ENCODE peak calls at places on chromosomes 7 and 10, in eight cellular contexts. Y, N, E, A, Q, P, H and O are unnamed samples.

GRCh38 chr10:36880898-36881297 is 244.5 kb upstream of the ANKRD30A start:
- DNase-seq in Y (no peak), N (peak), E (no peak), A (no peak), Q (no peak), P (peak), H (no peak), O (no peak)

GRCh38 chr10:101451589-101452190 is 97.7 kb downstream of the BTRC start:
- DNase-seq in Y (no peak), N (no peak), E (no peak), A (no peak), Q (no peak), P (no peak), H (no peak), O (no peak)

GRCh38 chr7:94276046-94276445 is 118.6 kb upstream of the COL1A2 start:
- DNase-seq in Y (no peak), N (no peak), E (no peak), A (no peak), Q (no peak), P (no peak), H (no peak), O (no peak)

GRCh38 chr7:45075871-45076796 is 12.6 kb downstream of the NACAD start:
- DNase-seq in Y (no peak), N (no peak), E (no peak), A (no peak), Q (no peak), P (no peak), H (no peak), O (no peak)

GRCh38 chr7:8065356-8065813 is 96.8 kb downstream of the GLCCI1 start:
- DNase-seq in Y (no peak), N (peak), E (no peak), A (no peak), Q (no peak), P (peak), H (no peak), O (no peak)

GRCh38 chr10:63210611-63211196 is 77.6 kb downstream of the NRBF2 start:
- DNase-seq in Y (no peak), N (no peak), E (no peak), A (no peak), Q (no peak), P (peak), H (no peak), O (no peak)

GRCh38 chr10:73892314-73893080 is 18.1 kb upstream of the CAMK2G start:
- DNase-seq in Y (no peak), N (peak), E (no peak), A (no peak), Q (no peak), P (peak), H (no peak), O (no peak)

GRCh38 chr10:62422068-62422590 is 48.0 kb downstream of the ZNF365 start:
- DNase-seq in Y (no peak), N (peak), E (no peak), A (no peak), Q (no peak), P (peak), H (no peak), O (no peak)

GRCh38 chr10:103278862-103279298 is 1.9 kb downstream of the INA start:
- DNase-seq in Y (no peak), N (peak), E (peak), A (no peak), Q (peak), P (peak), H (peak), O (peak)

GRCh38 chr10:74083304-74083703 is 67.3 kb downstream of the AP3M1 start:
- DNase-seq in Y (no peak), N (no peak), E (no peak), A (no peak), Q (no peak), P (no peak), H (no peak), O (no peak)

GRCh38 chr10:102413053-102413705 is 5.4 kb downstream of the PSD start:
- DNase-seq in Y (peak), N (peak), E (no peak), A (no peak), Q (no peak), P (no peak), H (no peak), O (peak)

GRCh38 chr10:114458955-114459354 is 54.7 kb upstream of the AFAP1L2 start:
- DNase-seq in Y (peak), N (peak), E (peak), A (peak), Q (no peak), P (peak), H (peak), O (peak)

GRCh38 chr10:70461397-70462348 is 16.9 kb upstream of the PALD1 start:
- DNase-seq in Y (no peak), N (peak), E (peak), A (no peak), Q (peak), P (peak), H (peak), O (peak)

GRCh38 chr7:42880392-42880791 is 31.5 kb downstream of the C7orf25 start:
- DNase-seq in Y (no peak), N (no peak), E (no peak), A (no peak), Q (no peak), P (no peak), H (no peak), O (no peak)

GRCh38 chr10:14880201-14880600 is 1.5 kb downstream of the SUV39H2 start:
- DNase-seq in Y (no peak), N (no peak), E (no peak), A (no peak), Q (no peak), P (no peak), H (no peak), O (no peak)

GRCh38 chr7:131107343-131108211 is 220.1 kb upstream of the MKLN1 start:
- DNase-seq in Y (peak), N (peak), E (peak), A (peak), Q (peak), P (peak), H (peak), O (peak)

GRCh38 chr10:672139-672538 is 17.3 kb downstream of the DIP2C start:
- DNase-seq in Y (no peak), N (no peak), E (no peak), A (no peak), Q (no peak), P (no peak), H (no peak), O (no peak)

GRCh38 chr10:44030132-44030531 is 354.8 kb downstream of the CXCL12 start:
- DNase-seq in Y (no peak), N (no peak), E (no peak), A (no peak), Q (no peak), P (no peak), H (peak), O (peak)

GRCh38 chr10:50561266-50561665 is 62.5 kb downstream of the SGMS1 start:
- DNase-seq in Y (no peak), N (peak), E (no peak), A (no peak), Q (no peak), P (peak), H (no peak), O (no peak)

GRCh38 chr7:108348913-108349312 is 107.3 kb downstream of the NRCAM start:
- DNase-seq in Y (no peak), N (peak), E (no peak), A (no peak), Q (no peak), P (peak), H (no peak), O (no peak)

GRCh38 chr10:52778511-52779392 is 6.2 kb upstream of the MBL2 start:
- DNase-seq in Y (no peak), N (peak), E (peak), A (no peak), Q (no peak), P (peak), H (no peak), O (peak)

GRCh38 chr7:29119538-29119937 is 26.8 kb downstream of the CPVL start:
- DNase-seq in Y (no peak), N (no peak), E (no peak), A (no peak), Q (no peak), P (no peak), H (no peak), O (no peak)

GRCh38 chr7:95511716-95512260 is 26.0 kb downstream of the ASB4 start:
- DNase-seq in Y (peak), N (peak), E (peak), A (no peak), Q (peak), P (peak), H (peak), O (peak)

GRCh38 chr10:105843786-105844560 is 1202.9 kb downstream of the SORCS3 start:
- DNase-seq in Y (no peak), N (no peak), E (no peak), A (no peak), Q (no peak), P (no peak), H (no peak), O (no peak)

GRCh38 chr7:151207315-151207714 is 3.0 kb downstream of the H2BK1 start:
- DNase-seq in Y (no peak), N (no peak), E (no peak), A (no peak), Q (no peak), P (no peak), H (peak), O (no peak)

GRCh38 chr10:26881600-26882331 is 21.0 kb upstream of the ABI1 start:
- DNase-seq in Y (peak), N (peak), E (no peak), A (no peak), Q (no peak), P (peak), H (peak), O (no peak)

GRCh38 chr7:120856621-120857352 is 1.2 kb downstream of the TSPAN12 start:
- DNase-seq in Y (peak), N (peak), E (peak), A (peak), Q (no peak), P (peak), H (no peak), O (peak)

GRCh38 chr7:129502708-129503685 is 666 bp downstream of the SMKR1 start:
- DNase-seq in Y (no peak), N (no peak), E (peak), A (no peak), Q (no peak), P (no peak), H (no peak), O (peak)

GRCh38 chr10:123529146-123529760 is 136.9 kb upstream of the GPR26 start:
- DNase-seq in Y (no peak), N (no peak), E (no peak), A (no peak), Q (no peak), P (no peak), H (no peak), O (no peak)

GRCh38 chr10:60096761-60097513 is 190.6 kb upstream of the CCDC6 start:
- DNase-seq in Y (no peak), N (no peak), E (no peak), A (no peak), Q (no peak), P (no peak), H (no peak), O (no peak)

GRCh38 chr10:34966440-34966839 is 123.7 kb downstream of the CUL2 start:
- DNase-seq in Y (no peak), N (peak), E (no peak), A (no peak), Q (no peak), P (peak), H (no peak), O (no peak)

GRCh38 chr7:106071999-106072714 is 40.0 kb downstream of the SYPL1 start:
- DNase-seq in Y (peak), N (no peak), E (no peak), A (no peak), Q (no peak), P (no peak), H (no peak), O (no peak)